ENCODE peak calls at places on chromosomes 16 and 17, in six cellular contexts. One of them, this sample, is unnamed.

GRCh38 chr17:50191070-50192045 is 10.1 kb downstream of the COL1A1 start:
- DNase-seq in T-helper 2 cell: no peak
- DNase-seq in AG20443: no peak
- DNase-seq in activated T-cell treated with anti-CD3 and anti-CD28 coated beads for 4 hours: no peak
- DNase-seq in RPMI8226: no peak
- DNase-seq in NCI-H345: no peak
- DNase-seq in this sample: no peak

GRCh38 chr16:88686062-88686438 is 257 bp downstream of the SNAI3 start:
- DNase-seq in AG20443: peak; percentile 49
- DNase-seq in NCI-H345: peak; percentile 64
- DNase-seq in activated T-cell treated with anti-CD3 and anti-CD28 coated beads for 4 hours: no peak
- DNase-seq in RPMI8226: peak; percentile 84
- DNase-seq in T-helper 2 cell: no peak
- DNase-seq in this sample: no peak

GRCh38 chr16:30570621-30571443 is 682 bp downstream of the ZNF688 start:
- DNase-seq in T-helper 2 cell: no peak
- DNase-seq in RPMI8226: no peak
- DNase-seq in AG20443: peak; percentile 42
- DNase-seq in activated T-cell treated with anti-CD3 and anti-CD28 coated beads for 4 hours: no peak
- DNase-seq in NCI-H345: peak; percentile 46
- DNase-seq in this sample: peak; percentile 55

GRCh38 chr16:54327609-54328008 is 41.0 kb upstream of the IRX3 start:
- DNase-seq in RPMI8226: no peak
- DNase-seq in T-helper 2 cell: no peak
- DNase-seq in NCI-H345: no peak
- DNase-seq in activated T-cell treated with anti-CD3 and anti-CD28 coated beads for 4 hours: no peak
- DNase-seq in AG20443: no peak
- DNase-seq in this sample: no peak

GRCh38 chr16:74186589-74186988 is 110.0 kb upstream of the PSMD7 start:
- DNase-seq in AG20443: no peak
- DNase-seq in NCI-H345: peak; percentile 73
- DNase-seq in RPMI8226: no peak
- DNase-seq in activated T-cell treated with anti-CD3 and anti-CD28 coated beads for 4 hours: no peak
- DNase-seq in T-helper 2 cell: no peak
- DNase-seq in this sample: no peak

GRCh38 chr16:20377181-20377580 is 24.7 kb upstream of the UMOD start:
- DNase-seq in NCI-H345: no peak
- DNase-seq in AG20443: no peak
- DNase-seq in RPMI8226: no peak
- DNase-seq in T-helper 2 cell: no peak
- DNase-seq in activated T-cell treated with anti-CD3 and anti-CD28 coated beads for 4 hours: no peak
- DNase-seq in this sample: no peak

GRCh38 chr16:30948956-30949654 is at the start of gene ORAI3:
- DNase-seq in activated T-cell treated with anti-CD3 and anti-CD28 coated beads for 4 hours: no peak
- DNase-seq in NCI-H345: peak; percentile 38
- DNase-seq in RPMI8226: peak; percentile 88
- DNase-seq in AG20443: peak; percentile 75
- DNase-seq in T-helper 2 cell: no peak
- DNase-seq in this sample: peak; percentile 66

GRCh38 chr16:4689864-4690704 is 3.3 kb upstream of the NUDT16L1 start:
- DNase-seq in activated T-cell treated with anti-CD3 and anti-CD28 coated beads for 4 hours: no peak
- DNase-seq in NCI-H345: no peak
- DNase-seq in RPMI8226: no peak
- DNase-seq in T-helper 2 cell: no peak
- DNase-seq in AG20443: no peak
- DNase-seq in this sample: no peak

GRCh38 chr17:44988256-44988942 is 20.3 kb upstream of the C1QL1 start:
- DNase-seq in NCI-H345: no peak
- DNase-seq in AG20443: no peak
- DNase-seq in T-helper 2 cell: no peak
- DNase-seq in RPMI8226: no peak
- DNase-seq in activated T-cell treated with anti-CD3 and anti-CD28 coated beads for 4 hours: no peak
- DNase-seq in this sample: no peak

GRCh38 chr16:75420987-75421819 is 12.1 kb downstream of the CFDP1 start:
- DNase-seq in RPMI8226: no peak
- DNase-seq in NCI-H345: no peak
- DNase-seq in T-helper 2 cell: no peak
- DNase-seq in AG20443: peak; percentile 50
- DNase-seq in activated T-cell treated with anti-CD3 and anti-CD28 coated beads for 4 hours: no peak
- DNase-seq in this sample: no peak

GRCh38 chr17:80833952-80834895 is 157.4 kb upstream of the CHMP6 start:
- DNase-seq in RPMI8226: no peak
- DNase-seq in NCI-H345: no peak
- DNase-seq in T-helper 2 cell: no peak
- DNase-seq in AG20443: peak; percentile 92
- DNase-seq in activated T-cell treated with anti-CD3 and anti-CD28 coated beads for 4 hours: no peak
- DNase-seq in this sample: peak; percentile 66

GRCh38 chr17:41547378-41547841 is 19.3 kb upstream of the KRT19 start:
- DNase-seq in RPMI8226: no peak
- DNase-seq in activated T-cell treated with anti-CD3 and anti-CD28 coated beads for 4 hours: no peak
- DNase-seq in NCI-H345: peak; percentile 42
- DNase-seq in AG20443: no peak
- DNase-seq in T-helper 2 cell: no peak
- DNase-seq in this sample: no peak

GRCh38 chr17:80414508-80414802 is 512 bp upstream of the ENDOV start:
- DNase-seq in AG20443: no peak
- DNase-seq in activated T-cell treated with anti-CD3 and anti-CD28 coated beads for 4 hours: no peak
- DNase-seq in T-helper 2 cell: no peak
- DNase-seq in NCI-H345: peak; percentile 50
- DNase-seq in RPMI8226: peak; percentile 26
- DNase-seq in this sample: no peak

GRCh38 chr17:75694536-75694935 is 26.7 kb upstream of the ITGB4 start:
- DNase-seq in NCI-H345: no peak
- DNase-seq in AG20443: no peak
- DNase-seq in T-helper 2 cell: no peak
- DNase-seq in RPMI8226: no peak
- DNase-seq in activated T-cell treated with anti-CD3 and anti-CD28 coated beads for 4 hours: no peak
- DNase-seq in this sample: no peak

GRCh38 chr17:60356947-60357346 is 35.0 kb downstream of the USP32 start:
- DNase-seq in activated T-cell treated with anti-CD3 and anti-CD28 coated beads for 4 hours: no peak
- DNase-seq in NCI-H345: no peak
- DNase-seq in T-helper 2 cell: no peak
- DNase-seq in AG20443: no peak
- DNase-seq in RPMI8226: no peak
- DNase-seq in this sample: no peak

GRCh38 chr16:31371619-31372484 is 16.9 kb downstream of the ITGAX start:
- DNase-seq in NCI-H345: no peak
- DNase-seq in RPMI8226: no peak
- DNase-seq in T-helper 2 cell: no peak
- DNase-seq in AG20443: no peak
- DNase-seq in activated T-cell treated with anti-CD3 and anti-CD28 coated beads for 4 hours: no peak
- DNase-seq in this sample: no peak

GRCh38 chr17:51617876-51618455 is 357.6 kb downstream of the UTP18 start:
- DNase-seq in T-helper 2 cell: no peak
- DNase-seq in AG20443: no peak
- DNase-seq in RPMI8226: no peak
- DNase-seq in NCI-H345: peak; percentile 21
- DNase-seq in activated T-cell treated with anti-CD3 and anti-CD28 coated beads for 4 hours: no peak
- DNase-seq in this sample: no peak

GRCh38 chr17:51152766-51153209 is 571 bp upstream of the NME1 start:
- DNase-seq in AG20443: peak; percentile 26
- DNase-seq in RPMI8226: no peak
- DNase-seq in T-helper 2 cell: no peak
- DNase-seq in NCI-H345: peak; percentile 41
- DNase-seq in activated T-cell treated with anti-CD3 and anti-CD28 coated beads for 4 hours: no peak
- DNase-seq in this sample: no peak

GRCh38 chr17:18858567-18859245 is 775 bp downstream of the PRPSAP2 start:
- DNase-seq in NCI-H345: no peak
- DNase-seq in activated T-cell treated with anti-CD3 and anti-CD28 coated beads for 4 hours: no peak
- DNase-seq in AG20443: no peak
- DNase-seq in T-helper 2 cell: no peak
- DNase-seq in RPMI8226: no peak
- DNase-seq in this sample: no peak

GRCh38 chr17:28372203-28372944 is 880 bp downstream of the SARM1 start:
- DNase-seq in RPMI8226: peak; percentile 28
- DNase-seq in NCI-H345: peak; percentile 32
- DNase-seq in AG20443: peak; percentile 66
- DNase-seq in activated T-cell treated with anti-CD3 and anti-CD28 coated beads for 4 hours: no peak
- DNase-seq in T-helper 2 cell: no peak
- DNase-seq in this sample: no peak

GRCh38 chr17:82439194-82439828 is 11.2 kb downstream of the CYBC1 start:
- DNase-seq in RPMI8226: no peak
- DNase-seq in activated T-cell treated with anti-CD3 and anti-CD28 coated beads for 4 hours: no peak
- DNase-seq in NCI-H345: no peak
- DNase-seq in AG20443: no peak
- DNase-seq in T-helper 2 cell: no peak
- DNase-seq in this sample: no peak

GRCh38 chr17:4788807-4789700 is at the start of gene GLTPD2:
- DNase-seq in T-helper 2 cell: no peak
- DNase-seq in NCI-H345: no peak
- DNase-seq in RPMI8226: no peak
- DNase-seq in AG20443: no peak
- DNase-seq in activated T-cell treated with anti-CD3 and anti-CD28 coated beads for 4 hours: no peak
- DNase-seq in this sample: no peak

GRCh38 chr16:23121024-23121423 is 28.2 kb downstream of the USP31 start:
- DNase-seq in AG20443: peak; percentile 18
- DNase-seq in T-helper 2 cell: no peak
- DNase-seq in NCI-H345: no peak
- DNase-seq in RPMI8226: no peak
- DNase-seq in activated T-cell treated with anti-CD3 and anti-CD28 coated beads for 4 hours: no peak
- DNase-seq in this sample: no peak

GRCh38 chr17:74943808-74944522 is 8.3 kb downstream of the OTOP3 start:
- DNase-seq in NCI-H345: no peak
- DNase-seq in activated T-cell treated with anti-CD3 and anti-CD28 coated beads for 4 hours: no peak
- DNase-seq in AG20443: no peak
- DNase-seq in T-helper 2 cell: no peak
- DNase-seq in RPMI8226: no peak
- DNase-seq in this sample: no peak

GRCh38 chr16:10314317-10314716 is 71.5 kb upstream of the ATF7IP2 start:
- DNase-seq in AG20443: no peak
- DNase-seq in RPMI8226: no peak
- DNase-seq in activated T-cell treated with anti-CD3 and anti-CD28 coated beads for 4 hours: no peak
- DNase-seq in T-helper 2 cell: no peak
- DNase-seq in NCI-H345: no peak
- DNase-seq in this sample: no peak

GRCh38 chr16:4179763-4180260 is 62.1 kb downstream of the SRL start:
- DNase-seq in NCI-H345: no peak
- DNase-seq in activated T-cell treated with anti-CD3 and anti-CD28 coated beads for 4 hours: no peak
- DNase-seq in RPMI8226: no peak
- DNase-seq in AG20443: no peak
- DNase-seq in T-helper 2 cell: no peak
- DNase-seq in this sample: no peak

GRCh38 chr16:61549332-61549731 is 486.9 kb downstream of the CDH8 start:
- DNase-seq in activated T-cell treated with anti-CD3 and anti-CD28 coated beads for 4 hours: no peak
- DNase-seq in AG20443: no peak
- DNase-seq in NCI-H345: no peak
- DNase-seq in RPMI8226: no peak
- DNase-seq in T-helper 2 cell: no peak
- DNase-seq in this sample: no peak

GRCh38 chr16:80803341-80804060 is 897 bp downstream of the CDYL2 start:
- DNase-seq in NCI-H345: peak; percentile 3
- DNase-seq in AG20443: peak; percentile 61
- DNase-seq in activated T-cell treated with anti-CD3 and anti-CD28 coated beads for 4 hours: peak; percentile 27
- DNase-seq in RPMI8226: no peak
- DNase-seq in T-helper 2 cell: no peak
- DNase-seq in this sample: no peak

GRCh38 chr17:30433514-30433913 is 43.7 kb upstream of the GOSR1 start:
- DNase-seq in activated T-cell treated with anti-CD3 and anti-CD28 coated beads for 4 hours: no peak
- DNase-seq in T-helper 2 cell: no peak
- DNase-seq in AG20443: peak; percentile 26
- DNase-seq in RPMI8226: no peak
- DNase-seq in NCI-H345: peak; percentile 78
- DNase-seq in this sample: no peak

GRCh38 chr17:45355087-45355486 is 38.3 kb upstream of the MAP3K14 start:
- DNase-seq in AG20443: no peak
- DNase-seq in RPMI8226: no peak
- DNase-seq in NCI-H345: no peak
- DNase-seq in T-helper 2 cell: no peak
- DNase-seq in activated T-cell treated with anti-CD3 and anti-CD28 coated beads for 4 hours: no peak
- DNase-seq in this sample: no peak

GRCh38 chr17:50052822-50053653 is 2.9 kb upstream of the ITGA3 start:
- DNase-seq in activated T-cell treated with anti-CD3 and anti-CD28 coated beads for 4 hours: no peak
- DNase-seq in AG20443: no peak
- DNase-seq in T-helper 2 cell: no peak
- DNase-seq in NCI-H345: no peak
- DNase-seq in RPMI8226: no peak
- DNase-seq in this sample: no peak

GRCh38 chr17:49260011-49260921 is 29.7 kb upstream of the PHOSPHO1 start:
- DNase-seq in RPMI8226: peak; percentile 24
- DNase-seq in activated T-cell treated with anti-CD3 and anti-CD28 coated beads for 4 hours: peak; percentile 53
- DNase-seq in AG20443: peak; percentile 89
- DNase-seq in NCI-H345: peak; percentile 35
- DNase-seq in T-helper 2 cell: peak; percentile 27
- DNase-seq in this sample: no peak

GRCh38 chr17:72432143-72432604 is 311.4 kb downstream of the SOX9 start:
- DNase-seq in T-helper 2 cell: no peak
- DNase-seq in RPMI8226: no peak
- DNase-seq in activated T-cell treated with anti-CD3 and anti-CD28 coated beads for 4 hours: no peak
- DNase-seq in AG20443: peak; percentile 42
- DNase-seq in NCI-H345: no peak
- DNase-seq in this sample: no peak

GRCh38 chr16:14658063-14658462 is 25.3 kb downstream of the BFAR start:
- DNase-seq in activated T-cell treated with anti-CD3 and anti-CD28 coated beads for 4 hours: no peak
- DNase-seq in AG20443: no peak
- DNase-seq in NCI-H345: no peak
- DNase-seq in RPMI8226: no peak
- DNase-seq in T-helper 2 cell: no peak
- DNase-seq in this sample: no peak

GRCh38 chr16:87212026-87212425 is 105.2 kb downstream of the C16orf95 start:
- DNase-seq in RPMI8226: no peak
- DNase-seq in AG20443: no peak
- DNase-seq in NCI-H345: no peak
- DNase-seq in activated T-cell treated with anti-CD3 and anti-CD28 coated beads for 4 hours: no peak
- DNase-seq in T-helper 2 cell: no peak
- DNase-seq in this sample: no peak

GRCh38 chr17:80743181-80743771 is 198.6 kb downstream of the RPTOR start:
- DNase-seq in activated T-cell treated with anti-CD3 and anti-CD28 coated beads for 4 hours: peak; percentile 45
- DNase-seq in T-helper 2 cell: no peak
- DNase-seq in RPMI8226: no peak
- DNase-seq in AG20443: no peak
- DNase-seq in NCI-H345: no peak
- DNase-seq in this sample: peak; percentile 60

GRCh38 chr16:58636474-58636873 is 6.8 kb upstream of the CNOT1 start:
- DNase-seq in RPMI8226: peak; percentile 56
- DNase-seq in AG20443: no peak
- DNase-seq in NCI-H345: no peak
- DNase-seq in activated T-cell treated with anti-CD3 and anti-CD28 coated beads for 4 hours: no peak
- DNase-seq in T-helper 2 cell: no peak
- DNase-seq in this sample: no peak